ENCODE peak calls at places on chromosomes 7 and 10, in four cellular contexts. V is HCT116, N is H7, W is adipocyte. E is an unnamed sample.

GRCh38 chr10:17544465-17544864 is 72.7 kb downstream of the HACD1 start:
- DNase-seq in V (no peak), N (no peak), W (no peak), E (peak; percentile 9)

GRCh38 chr10:96632974-96633373 is 46.2 kb upstream of the TM9SF3 start:
- DNase-seq in W (no peak), V (no peak), N (no peak), E (no peak)

GRCh38 chr10:5317547-5318107 is 47.1 kb upstream of the UCN3 start:
- DNase-seq in V (no peak), W (peak; percentile 28), N (no peak), E (peak; percentile 68)

GRCh38 chr7:28008171-28008570 is 172.4 kb downstream of the JAZF1 start:
- DNase-seq in V (no peak), N (no peak), W (no peak), E (no peak)

GRCh38 chr10:114821915-114822770 is 563 bp downstream of the FHIP2A start:
- DNase-seq in W (peak; percentile 49), V (no peak), N (peak; percentile 74), E (peak; percentile 85)

GRCh38 chr7:85776691-85777363 is 590.0 kb upstream of the SEMA3D start:
- DNase-seq in V (no peak), N (no peak), W (peak; percentile 65), E (no peak)

GRCh38 chr7:146175716-146176115 is 59.1 kb downstream of the CNTNAP2 start:
- DNase-seq in V (no peak), W (peak; percentile 67), N (no peak), E (no peak)

GRCh38 chr10:10872035-10872673 is 145.5 kb upstream of the CELF2 start:
- DNase-seq in N (no peak), W (peak; percentile 73), V (no peak), E (peak; percentile 52)

GRCh38 chr10:103637855-103638561 is 144.5 kb downstream of the NEURL1 start:
- DNase-seq in N (peak; percentile 54), W (peak; percentile 64), V (no peak), E (peak; percentile 97)

DNA sequence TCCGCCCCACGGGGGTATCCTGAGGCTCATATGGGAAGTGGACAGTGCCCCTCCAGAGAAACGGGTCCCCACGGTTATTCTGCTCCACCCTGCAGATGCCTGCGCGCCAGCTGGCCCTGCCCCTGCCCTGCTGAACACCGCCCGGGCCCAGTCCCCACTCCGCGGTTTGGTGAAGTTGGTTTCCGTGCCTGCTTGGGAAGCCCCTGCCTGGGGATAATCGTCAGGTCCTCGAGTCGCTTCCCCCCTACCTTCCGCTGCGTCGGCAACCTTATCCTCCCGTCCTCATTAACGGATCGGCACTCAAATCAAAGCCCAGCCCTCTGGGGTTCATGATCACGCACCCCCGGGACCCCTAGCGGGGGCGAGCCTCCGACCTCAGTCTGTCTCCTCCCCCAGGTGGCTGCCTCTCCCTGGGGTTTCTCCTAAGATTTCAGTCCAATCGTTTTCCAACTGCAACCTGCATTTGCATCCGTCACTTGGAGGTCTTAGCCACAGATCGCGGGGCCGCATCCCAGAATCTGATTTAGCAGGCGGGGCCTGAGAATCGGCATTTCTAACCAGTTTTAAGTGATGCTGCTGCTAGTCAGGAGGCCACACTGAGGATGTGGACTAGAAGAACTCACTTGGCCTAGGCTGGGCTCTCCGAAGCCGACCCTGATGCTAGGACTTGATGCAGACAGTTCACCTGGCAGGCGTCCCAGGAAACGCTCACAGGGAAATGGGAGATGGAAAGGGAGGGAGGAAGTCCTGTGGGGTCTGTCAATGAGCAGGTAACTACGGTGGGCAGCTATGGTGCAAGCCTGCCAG is 27.6 kb downstream of the WDR86 start:
- DNase-seq in V (no peak), W (no peak), N (peak; percentile 87), E (peak; percentile 70)
- H3K4me3 ChIP-seq in V (no peak overlapping the region), W (no peak overlapping the region), N (peak overlapping the region; percentile 42), E (no peak overlapping the region)

DNA sequence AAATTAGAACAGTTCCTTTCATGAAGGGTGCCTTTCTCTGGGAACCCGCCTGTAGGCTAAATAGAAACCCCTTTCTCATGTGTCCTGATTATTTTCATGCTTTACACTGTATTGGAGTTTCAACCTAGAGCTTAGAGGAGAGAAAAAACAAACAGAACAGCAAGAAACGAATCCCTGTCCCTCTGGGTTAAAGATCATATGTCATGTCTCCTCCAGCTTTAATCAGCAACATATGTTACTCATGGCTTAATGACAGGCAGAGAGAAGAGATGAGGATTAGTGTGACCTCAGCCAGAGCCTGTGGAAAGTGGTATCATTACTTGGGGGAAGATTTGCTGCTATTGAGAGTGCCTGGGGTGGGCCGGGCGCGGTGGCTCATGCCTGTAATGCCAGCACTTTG is 32.1 kb downstream of the CRCP start:
- DNase-seq in N (no peak), V (no peak), W (peak; percentile 78), E (no peak)
- H3K4me3 ChIP-seq in N (no peak overlapping the region), V (no peak overlapping the region), W (peak overlapping the region; percentile 13), E (no peak overlapping the region)

DNA sequence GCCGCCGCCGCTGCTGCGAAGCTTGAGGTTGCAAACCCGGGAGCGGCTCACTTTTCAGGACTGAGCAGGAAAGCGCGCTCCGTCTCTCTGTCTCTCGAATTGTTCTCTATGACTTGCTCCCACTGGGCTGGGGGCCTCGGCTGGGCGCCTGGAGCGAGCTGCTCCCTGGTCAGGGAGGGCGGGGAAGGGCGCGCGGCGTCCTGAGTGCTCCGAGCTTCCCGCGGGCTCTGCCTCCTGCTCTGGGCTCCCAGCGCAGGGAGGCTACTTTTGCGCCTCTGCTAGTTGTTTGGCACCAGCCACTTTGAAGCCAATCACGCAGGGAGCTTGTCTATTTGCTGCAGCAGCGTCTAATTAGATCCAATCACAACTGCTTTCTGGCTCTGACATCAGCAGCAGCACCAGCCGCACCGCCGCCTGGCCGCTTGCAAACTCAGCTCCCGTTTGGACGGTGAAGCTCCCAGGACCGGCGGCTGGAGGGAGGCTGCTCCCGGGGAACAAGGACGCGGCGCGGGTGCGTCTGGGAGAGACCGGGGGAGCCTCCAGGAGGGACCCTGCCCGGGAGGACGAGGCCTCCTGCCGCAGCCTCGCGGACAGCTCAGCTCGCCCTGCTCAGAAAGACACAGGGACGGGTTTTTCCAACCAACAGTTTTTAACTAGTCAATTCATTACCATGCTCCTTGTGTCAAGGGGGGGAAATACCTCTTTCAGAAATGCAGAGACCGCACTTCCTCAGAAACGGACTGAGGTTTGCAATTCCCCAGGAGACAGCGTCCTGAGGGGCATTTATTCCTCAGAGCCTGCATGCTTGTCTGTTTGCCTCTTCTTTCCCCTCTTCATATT is at the start of gene ADARB2:
- DNase-seq in N (peak; percentile 90), W (no peak), V (no peak), E (no peak)
- H3K4me3 ChIP-seq in N (peak within 1 kb of the TSS; percentile 46), W (no peak within 1 kb of the TSS), V (no peak within 1 kb of the TSS), E (no peak within 1 kb of the TSS)

DNA sequence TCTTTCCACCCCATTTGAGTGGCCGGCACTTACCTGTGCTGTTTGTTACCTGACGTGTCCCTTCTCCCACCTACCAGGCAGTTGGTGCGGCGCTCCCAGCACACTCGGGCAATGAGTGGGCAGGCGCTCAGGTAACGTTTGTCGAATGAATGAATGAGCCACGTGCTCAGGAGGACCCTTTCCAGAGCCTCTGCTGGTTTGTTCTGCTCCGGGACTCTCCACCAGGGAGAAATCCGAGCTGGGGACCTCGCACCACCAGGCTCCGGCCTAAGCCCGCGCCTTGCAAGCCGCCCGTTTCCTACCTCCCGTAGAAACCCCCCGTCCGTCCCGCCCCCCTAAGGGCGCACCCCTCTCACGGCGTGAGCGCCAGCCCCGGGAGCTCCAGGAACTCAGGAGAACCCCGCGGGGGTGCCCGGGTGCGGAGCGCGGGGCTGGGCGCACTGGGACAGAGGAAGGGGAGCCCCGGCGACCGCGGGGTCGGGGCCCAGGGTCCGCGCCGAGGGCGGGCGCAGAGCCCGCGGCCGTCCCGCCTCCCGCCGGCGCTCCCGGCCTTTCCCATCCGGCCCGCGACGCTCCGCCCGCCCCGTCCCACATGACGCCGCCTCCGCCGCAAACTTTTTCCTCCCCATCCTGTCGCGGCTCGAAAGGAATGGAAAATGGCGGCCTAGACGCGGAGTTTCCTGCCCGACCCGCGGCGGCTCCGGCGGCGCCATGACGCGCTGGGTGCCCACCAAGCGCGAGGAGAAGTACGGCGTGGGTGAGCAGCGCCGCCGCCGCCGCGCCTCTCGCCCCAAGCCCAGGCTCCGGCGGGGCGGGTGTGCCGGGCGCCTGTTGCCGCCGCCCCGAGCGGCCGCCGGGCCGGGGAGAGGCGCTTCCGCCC is at the start of gene DOCK1:
- DNase-seq in N (peak; percentile 95), W (peak; percentile 91), V (peak; percentile 38), E (peak; percentile 99)
- H3K4me3 ChIP-seq in N (peak within 1 kb of the TSS; percentile 71), W (peak within 1 kb of the TSS; percentile 87), V (peak within 1 kb of the TSS; percentile 80), E (peak within 1 kb of the TSS; percentile 78)

DNA sequence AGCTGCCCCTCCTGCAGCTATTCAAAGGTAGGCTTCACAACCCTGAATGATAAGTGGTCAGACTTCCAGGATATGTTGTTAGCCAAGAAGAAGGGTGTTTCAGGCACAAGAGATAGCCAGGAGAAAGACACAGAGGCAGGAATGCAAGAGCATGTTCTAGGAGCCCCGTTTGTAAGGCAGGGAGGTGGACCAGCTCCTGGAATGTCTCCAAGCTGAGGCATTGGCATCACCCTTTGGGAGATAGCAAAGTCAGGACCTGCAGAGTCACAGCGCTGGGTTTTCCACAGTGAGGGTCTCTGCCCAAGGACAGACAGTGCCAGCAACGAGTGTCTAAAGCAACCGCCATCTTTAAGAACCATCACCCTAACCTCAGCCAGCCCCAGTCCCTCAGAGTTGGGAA is 484.5 kb upstream of the ZMIZ1 start:
- DNase-seq in V (no peak), N (no peak), W (no peak), E (no peak)
- H3K4me3 ChIP-seq in V (no peak overlapping the region), N (no peak overlapping the region), W (no peak overlapping the region), E (no peak overlapping the region)

E was measured in osteoblast.